ENCODE peak calls at places on chromosomes 2 and 18, in seven cellular contexts. One of them, this sample, is unnamed.

GRCh38 chr18:75429975-75430374 is 2.5 kb upstream of the SMIM21 start:
- DNase-seq in upper lobe of right lung: no peak
- DNase-seq in fibroblast of lung: no peak
- DNase-seq in activated CD8-positive, alpha-beta T cell treated with anti-CD3 and anti-CD28 coated beads for 36 hours: no peak
- DNase-seq in GM13977: no peak
- DNase-seq in choroid plexus epithelial cell: no peak
- DNase-seq in brain microvascular endothelial cell: no peak
- DNase-seq in this sample: no peak

GRCh38 chr2:218295029-218295428 is 2.7 kb upstream of the TMBIM1 start:
- DNase-seq in upper lobe of right lung: no peak
- DNase-seq in fibroblast of lung: no peak
- DNase-seq in activated CD8-positive, alpha-beta T cell treated with anti-CD3 and anti-CD28 coated beads for 36 hours: no peak
- DNase-seq in GM13977: no peak
- DNase-seq in choroid plexus epithelial cell: peak; percentile 19
- DNase-seq in brain microvascular endothelial cell: no peak
- DNase-seq in this sample: no peak

GRCh38 chr2:29323301-29323700 is 208.1 kb downstream of the CLIP4 start:
- DNase-seq in upper lobe of right lung: no peak
- DNase-seq in fibroblast of lung: no peak
- DNase-seq in activated CD8-positive, alpha-beta T cell treated with anti-CD3 and anti-CD28 coated beads for 36 hours: no peak
- DNase-seq in GM13977: no peak
- DNase-seq in choroid plexus epithelial cell: no peak
- DNase-seq in brain microvascular endothelial cell: no peak
- DNase-seq in this sample: no peak

GRCh38 chr18:55275042-55275897 is 312.7 kb downstream of the TCF4 start:
- DNase-seq in upper lobe of right lung: no peak
- DNase-seq in fibroblast of lung: peak; percentile 92
- DNase-seq in activated CD8-positive, alpha-beta T cell treated with anti-CD3 and anti-CD28 coated beads for 36 hours: no peak
- DNase-seq in GM13977: no peak
- DNase-seq in choroid plexus epithelial cell: peak; percentile 66
- DNase-seq in brain microvascular endothelial cell: peak; percentile 66
- DNase-seq in this sample: no peak

GRCh38 chr2:50765146-50765545 is 266.8 kb downstream of the NRXN1 start:
- DNase-seq in upper lobe of right lung: no peak
- DNase-seq in fibroblast of lung: no peak
- DNase-seq in activated CD8-positive, alpha-beta T cell treated with anti-CD3 and anti-CD28 coated beads for 36 hours: no peak
- DNase-seq in GM13977: no peak
- DNase-seq in choroid plexus epithelial cell: no peak
- DNase-seq in brain microvascular endothelial cell: no peak
- DNase-seq in this sample: no peak

GRCh38 chr2:226123307-226123706 is 676.3 kb downstream of the IRS1 start:
- DNase-seq in upper lobe of right lung: no peak
- DNase-seq in fibroblast of lung: peak; percentile 48
- DNase-seq in activated CD8-positive, alpha-beta T cell treated with anti-CD3 and anti-CD28 coated beads for 36 hours: no peak
- DNase-seq in GM13977: no peak
- DNase-seq in choroid plexus epithelial cell: no peak
- DNase-seq in brain microvascular endothelial cell: no peak
- DNase-seq in this sample: no peak

GRCh38 chr2:8028436-8028835 is 653.4 kb upstream of the ID2 start:
- DNase-seq in upper lobe of right lung: no peak
- DNase-seq in fibroblast of lung: no peak
- DNase-seq in activated CD8-positive, alpha-beta T cell treated with anti-CD3 and anti-CD28 coated beads for 36 hours: no peak
- DNase-seq in GM13977: no peak
- DNase-seq in choroid plexus epithelial cell: no peak
- DNase-seq in brain microvascular endothelial cell: no peak
- DNase-seq in this sample: no peak

GRCh38 chr2:71804251-71804650 is 343.4 kb downstream of the CYP26B1 start:
- DNase-seq in upper lobe of right lung: no peak
- DNase-seq in fibroblast of lung: no peak
- DNase-seq in activated CD8-positive, alpha-beta T cell treated with anti-CD3 and anti-CD28 coated beads for 36 hours: no peak
- DNase-seq in GM13977: no peak
- DNase-seq in choroid plexus epithelial cell: no peak
- DNase-seq in brain microvascular endothelial cell: no peak
- DNase-seq in this sample: no peak

GRCh38 chr18:44715245-44715644 is 34.6 kb downstream of the SETBP1 start:
- DNase-seq in upper lobe of right lung: no peak
- DNase-seq in fibroblast of lung: peak; percentile 52
- DNase-seq in activated CD8-positive, alpha-beta T cell treated with anti-CD3 and anti-CD28 coated beads for 36 hours: no peak
- DNase-seq in GM13977: no peak
- DNase-seq in choroid plexus epithelial cell: no peak
- DNase-seq in brain microvascular endothelial cell: no peak
- DNase-seq in this sample: no peak

GRCh38 chr2:141041281-141041680 is 1089.5 kb downstream of the LRP1B start:
- DNase-seq in upper lobe of right lung: no peak
- DNase-seq in fibroblast of lung: no peak
- DNase-seq in activated CD8-positive, alpha-beta T cell treated with anti-CD3 and anti-CD28 coated beads for 36 hours: no peak
- DNase-seq in GM13977: no peak
- DNase-seq in choroid plexus epithelial cell: no peak
- DNase-seq in brain microvascular endothelial cell: no peak
- DNase-seq in this sample: no peak

GRCh38 chr2:238644095-238645081 is 203.5 kb upstream of the TWIST2 start:
- DNase-seq in upper lobe of right lung: no peak
- DNase-seq in fibroblast of lung: peak; percentile 86
- DNase-seq in activated CD8-positive, alpha-beta T cell treated with anti-CD3 and anti-CD28 coated beads for 36 hours: peak; percentile 49
- DNase-seq in GM13977: no peak
- DNase-seq in choroid plexus epithelial cell: peak; percentile 66
- DNase-seq in brain microvascular endothelial cell: peak; percentile 63
- DNase-seq in this sample: no peak

GRCh38 chr2:50346104-50346503 is 685.8 kb downstream of the NRXN1 start:
- DNase-seq in upper lobe of right lung: no peak
- DNase-seq in fibroblast of lung: no peak
- DNase-seq in activated CD8-positive, alpha-beta T cell treated with anti-CD3 and anti-CD28 coated beads for 36 hours: no peak
- DNase-seq in GM13977: no peak
- DNase-seq in choroid plexus epithelial cell: no peak
- DNase-seq in brain microvascular endothelial cell: no peak
- DNase-seq in this sample: no peak

GRCh38 chr2:205660521-205661124 is 21.7 kb upstream of the NRP2 start:
- DNase-seq in upper lobe of right lung: no peak
- DNase-seq in fibroblast of lung: peak; percentile 93
- DNase-seq in activated CD8-positive, alpha-beta T cell treated with anti-CD3 and anti-CD28 coated beads for 36 hours: peak; percentile 79
- DNase-seq in GM13977: no peak
- DNase-seq in choroid plexus epithelial cell: peak; percentile 91
- DNase-seq in brain microvascular endothelial cell: peak; percentile 87
- DNase-seq in this sample: peak; percentile 14

GRCh38 chr2:64601027-64601767 is 52.5 kb downstream of the SERTAD2 start:
- DNase-seq in upper lobe of right lung: no peak
- DNase-seq in fibroblast of lung: peak; percentile 19
- DNase-seq in activated CD8-positive, alpha-beta T cell treated with anti-CD3 and anti-CD28 coated beads for 36 hours: no peak
- DNase-seq in GM13977: no peak
- DNase-seq in choroid plexus epithelial cell: peak; percentile 12
- DNase-seq in brain microvascular endothelial cell: no peak
- DNase-seq in this sample: no peak

GRCh38 chr2:242075163-242075562 is 205.6 kb downstream of the RTP5 start:
- DNase-seq in upper lobe of right lung: no peak
- DNase-seq in fibroblast of lung: peak; percentile 95
- DNase-seq in activated CD8-positive, alpha-beta T cell treated with anti-CD3 and anti-CD28 coated beads for 36 hours: no peak
- DNase-seq in GM13977: no peak
- DNase-seq in choroid plexus epithelial cell: peak; percentile 91
- DNase-seq in brain microvascular endothelial cell: no peak
- DNase-seq in this sample: no peak

GRCh38 chr2:230250231-230250630 is 24.7 kb downstream of the SP140 start:
- DNase-seq in upper lobe of right lung: no peak
- DNase-seq in fibroblast of lung: no peak
- DNase-seq in activated CD8-positive, alpha-beta T cell treated with anti-CD3 and anti-CD28 coated beads for 36 hours: no peak
- DNase-seq in GM13977: no peak
- DNase-seq in choroid plexus epithelial cell: no peak
- DNase-seq in brain microvascular endothelial cell: no peak
- DNase-seq in this sample: no peak

GRCh38 chr18:74456409-74457042 is 582 bp downstream of the DIPK1C start:
- DNase-seq in upper lobe of right lung: no peak
- DNase-seq in fibroblast of lung: no peak
- DNase-seq in activated CD8-positive, alpha-beta T cell treated with anti-CD3 and anti-CD28 coated beads for 36 hours: no peak
- DNase-seq in GM13977: no peak
- DNase-seq in choroid plexus epithelial cell: no peak
- DNase-seq in brain microvascular endothelial cell: no peak
- DNase-seq in this sample: no peak

GRCh38 chr2:216849987-216850386 is 9.9 kb downstream of the TNP1 start:
- DNase-seq in upper lobe of right lung: no peak
- DNase-seq in fibroblast of lung: no peak
- DNase-seq in activated CD8-positive, alpha-beta T cell treated with anti-CD3 and anti-CD28 coated beads for 36 hours: peak; percentile 58
- DNase-seq in GM13977: no peak
- DNase-seq in choroid plexus epithelial cell: no peak
- DNase-seq in brain microvascular endothelial cell: no peak
- DNase-seq in this sample: no peak

GRCh38 chr18:293557-293956 is 25.7 kb upstream of the THOC1 start:
- DNase-seq in upper lobe of right lung: no peak
- DNase-seq in fibroblast of lung: peak; percentile 58
- DNase-seq in activated CD8-positive, alpha-beta T cell treated with anti-CD3 and anti-CD28 coated beads for 36 hours: no peak
- DNase-seq in GM13977: no peak
- DNase-seq in choroid plexus epithelial cell: peak; percentile 70
- DNase-seq in brain microvascular endothelial cell: no peak
- DNase-seq in this sample: no peak

GRCh38 chr2:102166189-102166845 is 20.5 kb upstream of the IL1RL2 start:
- DNase-seq in upper lobe of right lung: no peak
- DNase-seq in fibroblast of lung: peak; percentile 76
- DNase-seq in activated CD8-positive, alpha-beta T cell treated with anti-CD3 and anti-CD28 coated beads for 36 hours: peak; percentile 14
- DNase-seq in GM13977: no peak
- DNase-seq in choroid plexus epithelial cell: peak; percentile 83
- DNase-seq in brain microvascular endothelial cell: peak; percentile 57
- DNase-seq in this sample: no peak

GRCh38 chr2:218953366-218953954 is 6.0 kb upstream of the CDK5R2 start:
- DNase-seq in upper lobe of right lung: no peak
- DNase-seq in fibroblast of lung: no peak
- DNase-seq in activated CD8-positive, alpha-beta T cell treated with anti-CD3 and anti-CD28 coated beads for 36 hours: no peak
- DNase-seq in GM13977: no peak
- DNase-seq in choroid plexus epithelial cell: no peak
- DNase-seq in brain microvascular endothelial cell: no peak
- DNase-seq in this sample: no peak

GRCh38 chr18:75280427-75281280 is 70.1 kb downstream of the TSHZ1 start:
- DNase-seq in upper lobe of right lung: no peak
- DNase-seq in fibroblast of lung: no peak
- DNase-seq in activated CD8-positive, alpha-beta T cell treated with anti-CD3 and anti-CD28 coated beads for 36 hours: no peak
- DNase-seq in GM13977: no peak
- DNase-seq in choroid plexus epithelial cell: no peak
- DNase-seq in brain microvascular endothelial cell: no peak
- DNase-seq in this sample: no peak

GRCh38 chr2:237254369-237254861 is 159.5 kb downstream of the COL6A3 start:
- DNase-seq in upper lobe of right lung: no peak
- DNase-seq in fibroblast of lung: peak; percentile 74
- DNase-seq in activated CD8-positive, alpha-beta T cell treated with anti-CD3 and anti-CD28 coated beads for 36 hours: no peak
- DNase-seq in GM13977: no peak
- DNase-seq in choroid plexus epithelial cell: peak; percentile 61
- DNase-seq in brain microvascular endothelial cell: peak; percentile 19
- DNase-seq in this sample: no peak

GRCh38 chr2:21131861-21132260 is 8.1 kb downstream of the TDRD15 start:
- DNase-seq in upper lobe of right lung: no peak
- DNase-seq in fibroblast of lung: no peak
- DNase-seq in activated CD8-positive, alpha-beta T cell treated with anti-CD3 and anti-CD28 coated beads for 36 hours: no peak
- DNase-seq in GM13977: no peak
- DNase-seq in choroid plexus epithelial cell: no peak
- DNase-seq in brain microvascular endothelial cell: no peak
- DNase-seq in this sample: no peak

GRCh38 chr2:136362676-136363390 is 244.9 kb upstream of the CXCR4 start:
- DNase-seq in upper lobe of right lung: no peak
- DNase-seq in fibroblast of lung: no peak
- DNase-seq in activated CD8-positive, alpha-beta T cell treated with anti-CD3 and anti-CD28 coated beads for 36 hours: peak; percentile 70
- DNase-seq in GM13977: peak; percentile 54
- DNase-seq in choroid plexus epithelial cell: no peak
- DNase-seq in brain microvascular endothelial cell: no peak
- DNase-seq in this sample: peak; percentile 36

GRCh38 chr2:32168513-32168912 is 2.8 kb downstream of the SLC30A6 start:
- DNase-seq in upper lobe of right lung: no peak
- DNase-seq in fibroblast of lung: no peak
- DNase-seq in activated CD8-positive, alpha-beta T cell treated with anti-CD3 and anti-CD28 coated beads for 36 hours: no peak
- DNase-seq in GM13977: peak; percentile 42
- DNase-seq in choroid plexus epithelial cell: no peak
- DNase-seq in brain microvascular endothelial cell: no peak
- DNase-seq in this sample: peak; percentile 36

DNA sequence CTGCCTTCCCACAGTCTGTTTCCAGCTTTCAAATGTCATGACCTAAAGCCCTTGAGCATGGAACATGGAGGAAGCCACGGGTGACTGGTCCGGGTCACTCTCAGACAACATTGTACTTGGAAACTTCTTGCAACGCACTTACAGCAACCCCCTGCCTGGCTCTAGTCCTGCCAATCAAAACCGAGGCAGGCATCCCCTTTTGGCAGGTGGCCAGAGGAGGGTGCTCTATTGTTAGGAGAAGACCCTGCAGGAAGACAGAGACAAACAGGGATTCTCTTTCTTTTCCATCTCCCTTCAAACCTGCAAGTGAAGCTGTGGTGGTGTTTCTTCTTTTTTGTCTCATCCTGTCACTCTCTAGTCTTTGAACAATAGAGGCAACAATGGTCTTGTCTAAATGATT is 667.2 kb downstream of the ZEB2 start:
- DNase-seq in upper lobe of right lung: no peak
- DNase-seq in fibroblast of lung: no peak
- DNase-seq in activated CD8-positive, alpha-beta T cell treated with anti-CD3 and anti-CD28 coated beads for 36 hours: peak; percentile 16
- DNase-seq in GM13977: no peak
- DNase-seq in choroid plexus epithelial cell: no peak
- DNase-seq in brain microvascular endothelial cell: no peak
- DNase-seq in this sample: no peak
- TF ChIP-seq CTCF in upper lobe of right lung: no peak
- TF ChIP-seq CTCF in fibroblast of lung: no peak
- TF ChIP-seq CTCF in activated CD8-positive, alpha-beta T cell treated with anti-CD3 and anti-CD28 coated beads for 36 hours: no peak
- TF ChIP-seq CTCF in GM13977: no peak
- TF ChIP-seq CTCF in choroid plexus epithelial cell: no peak
- TF ChIP-seq CTCF in brain microvascular endothelial cell: no peak
- TF ChIP-seq CTCF in this sample: no peak

GRCh38 chr2:68294187-68294586 is 25.6 kb downstream of the CNRIP1 start:
- DNase-seq in upper lobe of right lung: no peak
- DNase-seq in fibroblast of lung: no peak
- DNase-seq in activated CD8-positive, alpha-beta T cell treated with anti-CD3 and anti-CD28 coated beads for 36 hours: no peak
- DNase-seq in GM13977: no peak
- DNase-seq in choroid plexus epithelial cell: no peak
- DNase-seq in brain microvascular endothelial cell: no peak
- DNase-seq in this sample: no peak
- TF ChIP-seq CTCF in upper lobe of right lung: no peak
- TF ChIP-seq CTCF in fibroblast of lung: no peak
- TF ChIP-seq CTCF in activated CD8-positive, alpha-beta T cell treated with anti-CD3 and anti-CD28 coated beads for 36 hours: no peak
- TF ChIP-seq CTCF in GM13977: no peak
- TF ChIP-seq CTCF in choroid plexus epithelial cell: peak; percentile 4
- TF ChIP-seq CTCF in brain microvascular endothelial cell: peak; percentile 18
- TF ChIP-seq CTCF in this sample: no peak

GRCh38 chr2:37020212-37020886 is 54.0 kb upstream of the STRN start:
- DNase-seq in upper lobe of right lung: peak; percentile 78
- DNase-seq in fibroblast of lung: peak; percentile 81
- DNase-seq in activated CD8-positive, alpha-beta T cell treated with anti-CD3 and anti-CD28 coated beads for 36 hours: no peak
- DNase-seq in GM13977: no peak
- DNase-seq in choroid plexus epithelial cell: peak; percentile 94
- DNase-seq in brain microvascular endothelial cell: peak; percentile 97
- DNase-seq in this sample: no peak

GRCh38 chr2:37020887-37021796 is 54.8 kb upstream of the STRN start:
- DNase-seq in upper lobe of right lung: no peak
- DNase-seq in fibroblast of lung: peak; percentile 8
- DNase-seq in activated CD8-positive, alpha-beta T cell treated with anti-CD3 and anti-CD28 coated beads for 36 hours: no peak
- DNase-seq in GM13977: no peak
- DNase-seq in choroid plexus epithelial cell: peak; percentile 44
- DNase-seq in brain microvascular endothelial cell: no peak
- DNase-seq in this sample: no peak

GRCh38 chr2:37029758-37030157 is 54.4 kb downstream of the HEATR5B start:
- DNase-seq in upper lobe of right lung: no peak
- DNase-seq in fibroblast of lung: no peak
- DNase-seq in activated CD8-positive, alpha-beta T cell treated with anti-CD3 and anti-CD28 coated beads for 36 hours: no peak
- DNase-seq in GM13977: no peak
- DNase-seq in choroid plexus epithelial cell: no peak
- DNase-seq in brain microvascular endothelial cell: no peak
- DNase-seq in this sample: no peak

GRCh38 chr2:37026050-37026449 is 58.1 kb downstream of the HEATR5B start:
- DNase-seq in upper lobe of right lung: no peak
- DNase-seq in fibroblast of lung: peak; percentile 7
- DNase-seq in activated CD8-positive, alpha-beta T cell treated with anti-CD3 and anti-CD28 coated beads for 36 hours: peak; percentile 5
- DNase-seq in GM13977: no peak
- DNase-seq in choroid plexus epithelial cell: peak; percentile 24
- DNase-seq in brain microvascular endothelial cell: no peak
- DNase-seq in this sample: no peak
- TF ChIP-seq CTCF in upper lobe of right lung: no peak
- TF ChIP-seq CTCF in fibroblast of lung: no peak
- TF ChIP-seq CTCF in activated CD8-positive, alpha-beta T cell treated with anti-CD3 and anti-CD28 coated beads for 36 hours: no peak
- TF ChIP-seq CTCF in GM13977: peak; percentile 33
- TF ChIP-seq CTCF in choroid plexus epithelial cell: peak; percentile 40
- TF ChIP-seq CTCF in brain microvascular endothelial cell: peak; percentile 51
- TF ChIP-seq CTCF in this sample: no peak

GRCh38 chr2:234288974-234289455 is 207.9 kb downstream of the ARL4C start:
- DNase-seq in upper lobe of right lung: peak; percentile 80
- DNase-seq in fibroblast of lung: peak; percentile 53
- DNase-seq in activated CD8-positive, alpha-beta T cell treated with anti-CD3 and anti-CD28 coated beads for 36 hours: peak; percentile 78
- DNase-seq in GM13977: peak; percentile 46
- DNase-seq in choroid plexus epithelial cell: peak; percentile 66
- DNase-seq in brain microvascular endothelial cell: peak; percentile 51
- DNase-seq in this sample: peak; percentile 57
- TF ChIP-seq CTCF in upper lobe of right lung: peak; percentile 86
- TF ChIP-seq CTCF in fibroblast of lung: peak; percentile 67
- TF ChIP-seq CTCF in activated CD8-positive, alpha-beta T cell treated with anti-CD3 and anti-CD28 coated beads for 36 hours: peak; percentile 92
- TF ChIP-seq CTCF in GM13977: peak; percentile 84
- TF ChIP-seq CTCF in choroid plexus epithelial cell: peak; percentile 90
- TF ChIP-seq CTCF in brain microvascular endothelial cell: peak; percentile 95
- TF ChIP-seq CTCF in this sample: peak; percentile 83